ENCODE peak calls at places on chromosomes 4 and X, in four cellular contexts. S is NCI-H460; L is activated naive CD4-positive, alpha-beta T cell treated with Interleukin-2 at 50 U/mL for 16 hours; N is IMR-90. P is an unnamed sample.

GRCh38 chr4:84796388-84796787 is 170.1 kb downstream of the WDFY3 start:
- DNase-seq in S (no peak), L (no peak), N (no peak), P (no peak)

GRCh38 chr4:169659736-169660670 is 39.6 kb downstream of the CLCN3 start:
- DNase-seq in S (peak), L (peak), N (peak), P (peak)

GRCh38 chr4:146975535-146975934 is 29.9 kb upstream of the TTC29 start:
- DNase-seq in S (no peak), L (no peak), N (no peak), P (no peak)

GRCh38 chrX:150897371-150898319 is 823 bp downstream of the CD99L2 start:
- DNase-seq in S (no peak), L (peak), N (no peak), P (no peak)

GRCh38 chrX:111447298-111447697 is 35.3 kb upstream of the DCX start:
- DNase-seq in S (peak), L (no peak), N (no peak), P (no peak)

GRCh38 chr4:113776679-113777078 is 15.1 kb upstream of the CAMK2D start:
- DNase-seq in S (no peak), L (no peak), N (no peak), P (no peak)

GRCh38 chrX:17822351-17822750 is 38.7 kb downstream of the RAI2 start:
- DNase-seq in S (no peak), L (no peak), N (no peak), P (no peak)

GRCh38 chr4:74544655-74545361 is 99.9 kb downstream of the AREG start:
- DNase-seq in S (no peak), L (no peak), N (peak), P (no peak)

GRCh38 chr4:82652062-82652461 is 90.3 kb upstream of the TMEM150C start:
- DNase-seq in S (no peak), L (no peak), N (peak), P (no peak)

GRCh38 chrX:22686138-22686541 is 313.6 kb upstream of the DDX53 start:
- DNase-seq in S (no peak), L (no peak), N (peak), P (no peak)

GRCh38 chr4:54526560-54526959 is 131.2 kb upstream of the KIT start:
- DNase-seq in S (no peak), L (no peak), N (no peak), P (no peak)

GRCh38 chrX:19616959-19617358 is 101.7 kb upstream of the MAP3K15 start:
- DNase-seq in S (no peak), L (no peak), N (peak), P (no peak)

GRCh38 chrX:20412871-20413486 is 146.3 kb upstream of the RPS6KA3 start:
- DNase-seq in S (no peak), L (peak), N (no peak), P (no peak)

GRCh38 chr4:37922323-37922722 is 31.4 kb downstream of the TBC1D1 start:
- DNase-seq in S (no peak), L (no peak), N (peak), P (no peak)

GRCh38 chr4:96983830-96984229 is 1143.9 kb downstream of the PDHA2 start:
- DNase-seq in S (no peak), L (no peak), N (no peak), P (no peak)

GRCh38 chr4:36209941-36210663 is 34.2 kb downstream of the ARAP2 start:
- DNase-seq in S (no peak), L (no peak), N (no peak), P (no peak)

GRCh38 chr4:185726931-185727330 is 85.1 kb downstream of the SORBS2 start:
- DNase-seq in S (no peak), L (no peak), N (no peak), P (no peak)

GRCh38 chr4:23930750-23931488 is 41.1 kb upstream of the PPARGC1A start:
- DNase-seq in S (no peak), L (no peak), N (no peak), P (no peak)

GRCh38 chr4:72375050-72375736 is 193.8 kb downstream of the ADAMTS3 start:
- DNase-seq in S (no peak), L (no peak), N (peak), P (no peak)

GRCh38 chr4:53307210-53307609 is 58.7 kb downstream of the SCFD2 start:
- DNase-seq in S (no peak), L (no peak), N (no peak), P (no peak)

GRCh38 chrX:38880460-38880859 is 79.2 kb downstream of the MID1IP1 start:
- DNase-seq in S (peak), L (no peak), N (peak), P (no peak)

GRCh38 chr4:96676754-96677435 is 837.0 kb downstream of the PDHA2 start:
- DNase-seq in S (no peak), L (no peak), N (no peak), P (no peak)

GRCh38 chrX:136146614-136147319 is 566 bp upstream of the FHL1 start:
- DNase-seq in S (no peak), L (peak), N (no peak), P (no peak)

GRCh38 chr4:186304216-186304615 is 38.2 kb downstream of the F11 start:
- DNase-seq in S (no peak), L (no peak), N (no peak), P (no peak)

GRCh38 chrX:144896323-144896722 is 351.0 kb upstream of the SPANXN1 start:
- DNase-seq in S (no peak), L (no peak), N (no peak), P (no peak)

GRCh38 chr4:11441182-11441556 is 12.5 kb upstream of the HS3ST1 start:
- DNase-seq in S (no peak), L (no peak), N (no peak), P (no peak)

GRCh38 chrX:115957862-115958490 is 212.6 kb upstream of the AGTR2 start:
- DNase-seq in S (no peak), L (no peak), N (no peak), P (no peak)

GRCh38 chr4:91222019-91222418 is 1081.7 kb upstream of the GRID2 start:
- DNase-seq in S (no peak), L (no peak), N (no peak), P (no peak)

GRCh38 chr4:188986271-188986689 is 847.0 kb downstream of the TRIML1 start:
- DNase-seq in S (no peak), L (no peak), N (peak), P (peak)